ENCODE peak calls at places on chromosomes 16 and 17, in nine cellular contexts. One of them, this sample, is unnamed.

GRCh38 chr16:502179-502943 is 25.2 kb upstream of the CAPN15 start:
- DNase-seq in brain microvascular endothelial cell: no peak
- DNase-seq in NCI-H1105 treated with DMSO at 0.1 percent for 48 hours: no peak
- DNase-seq in anterior cingulate cortex: no peak
- DNase-seq in stimulated activated CD4-positive, alpha-beta T cell treated with anti-CD3 and anti-CD28 coated beads, Interleukin-2, amount 100 ng/mL, for 24 hours: no peak
- DNase-seq in T follicular helper cell: no peak
- DNase-seq in WTC11: no peak
- DNase-seq in stimulated activated naive CD8-positive, alpha-beta T cell treated with anti-CD3 and anti-CD28 coated beads, Interleukin-15, amount 100 ng/mL, for 72 hours: no peak
- DNase-seq in EH: no peak
- DNase-seq in this sample: no peak

GRCh38 chr17:21353326-21354010 is 22.7 kb upstream of the KCNJ12 start:
- DNase-seq in WTC11: no peak
- DNase-seq in EH: no peak
- DNase-seq in NCI-H1105 treated with DMSO at 0.1 percent for 48 hours: no peak
- DNase-seq in T follicular helper cell: no peak
- DNase-seq in brain microvascular endothelial cell: no peak
- DNase-seq in stimulated activated naive CD8-positive, alpha-beta T cell treated with anti-CD3 and anti-CD28 coated beads, Interleukin-15, amount 100 ng/mL, for 72 hours: no peak
- DNase-seq in stimulated activated CD4-positive, alpha-beta T cell treated with anti-CD3 and anti-CD28 coated beads, Interleukin-2, amount 100 ng/mL, for 24 hours: no peak
- DNase-seq in anterior cingulate cortex: no peak
- DNase-seq in this sample: no peak

GRCh38 chr17:850828-851759 is 68.9 kb downstream of the MRM3 start:
- DNase-seq in WTC11: no peak
- DNase-seq in NCI-H1105 treated with DMSO at 0.1 percent for 48 hours: no peak
- DNase-seq in stimulated activated naive CD8-positive, alpha-beta T cell treated with anti-CD3 and anti-CD28 coated beads, Interleukin-15, amount 100 ng/mL, for 72 hours: no peak
- DNase-seq in stimulated activated CD4-positive, alpha-beta T cell treated with anti-CD3 and anti-CD28 coated beads, Interleukin-2, amount 100 ng/mL, for 24 hours: no peak
- DNase-seq in EH: peak; percentile 82
- DNase-seq in brain microvascular endothelial cell: peak; percentile 35
- DNase-seq in anterior cingulate cortex: no peak
- DNase-seq in T follicular helper cell: no peak
- DNase-seq in this sample: no peak

GRCh38 chr16:71954699-71955195 is 45.5 kb downstream of the PKD1L3 start:
- DNase-seq in T follicular helper cell: no peak
- DNase-seq in WTC11: no peak
- DNase-seq in anterior cingulate cortex: no peak
- DNase-seq in stimulated activated CD4-positive, alpha-beta T cell treated with anti-CD3 and anti-CD28 coated beads, Interleukin-2, amount 100 ng/mL, for 24 hours: no peak
- DNase-seq in NCI-H1105 treated with DMSO at 0.1 percent for 48 hours: no peak
- DNase-seq in stimulated activated naive CD8-positive, alpha-beta T cell treated with anti-CD3 and anti-CD28 coated beads, Interleukin-15, amount 100 ng/mL, for 72 hours: no peak
- DNase-seq in brain microvascular endothelial cell: no peak
- DNase-seq in EH: no peak
- DNase-seq in this sample: no peak

GRCh38 chr17:79212150-79213087 is 137.8 kb downstream of the ENGASE start:
- DNase-seq in EH: no peak
- DNase-seq in anterior cingulate cortex: no peak
- DNase-seq in WTC11: peak; percentile 44
- DNase-seq in brain microvascular endothelial cell: no peak
- DNase-seq in T follicular helper cell: no peak
- DNase-seq in stimulated activated CD4-positive, alpha-beta T cell treated with anti-CD3 and anti-CD28 coated beads, Interleukin-2, amount 100 ng/mL, for 24 hours: no peak
- DNase-seq in NCI-H1105 treated with DMSO at 0.1 percent for 48 hours: no peak
- DNase-seq in stimulated activated naive CD8-positive, alpha-beta T cell treated with anti-CD3 and anti-CD28 coated beads, Interleukin-15, amount 100 ng/mL, for 72 hours: no peak
- DNase-seq in this sample: no peak

GRCh38 chr17:83053021-83053778 is 26.2 kb upstream of the METRNL start:
- DNase-seq in brain microvascular endothelial cell: no peak
- DNase-seq in EH: peak; percentile 67
- DNase-seq in WTC11: no peak
- DNase-seq in T follicular helper cell: no peak
- DNase-seq in stimulated activated naive CD8-positive, alpha-beta T cell treated with anti-CD3 and anti-CD28 coated beads, Interleukin-15, amount 100 ng/mL, for 72 hours: no peak
- DNase-seq in anterior cingulate cortex: no peak
- DNase-seq in NCI-H1105 treated with DMSO at 0.1 percent for 48 hours: no peak
- DNase-seq in stimulated activated CD4-positive, alpha-beta T cell treated with anti-CD3 and anti-CD28 coated beads, Interleukin-2, amount 100 ng/mL, for 24 hours: no peak
- DNase-seq in this sample: no peak

GRCh38 chr16:1613240-1613639 is 1.1 kb downstream of the CRAMP1 start:
- DNase-seq in NCI-H1105 treated with DMSO at 0.1 percent for 48 hours: no peak
- DNase-seq in brain microvascular endothelial cell: no peak
- DNase-seq in EH: peak; percentile 17
- DNase-seq in stimulated activated CD4-positive, alpha-beta T cell treated with anti-CD3 and anti-CD28 coated beads, Interleukin-2, amount 100 ng/mL, for 24 hours: peak; percentile 8
- DNase-seq in anterior cingulate cortex: no peak
- DNase-seq in T follicular helper cell: no peak
- DNase-seq in WTC11: no peak
- DNase-seq in stimulated activated naive CD8-positive, alpha-beta T cell treated with anti-CD3 and anti-CD28 coated beads, Interleukin-15, amount 100 ng/mL, for 72 hours: peak; percentile 7
- DNase-seq in this sample: no peak

GRCh38 chr16:85800321-85800669 is 800 bp downstream of the COX4I1 start:
- DNase-seq in stimulated activated naive CD8-positive, alpha-beta T cell treated with anti-CD3 and anti-CD28 coated beads, Interleukin-15, amount 100 ng/mL, for 72 hours: no peak
- DNase-seq in stimulated activated CD4-positive, alpha-beta T cell treated with anti-CD3 and anti-CD28 coated beads, Interleukin-2, amount 100 ng/mL, for 24 hours: peak; percentile 14
- DNase-seq in brain microvascular endothelial cell: no peak
- DNase-seq in T follicular helper cell: no peak
- DNase-seq in WTC11: no peak
- DNase-seq in EH: peak; percentile 58
- DNase-seq in anterior cingulate cortex: no peak
- DNase-seq in NCI-H1105 treated with DMSO at 0.1 percent for 48 hours: no peak
- DNase-seq in this sample: peak; percentile 18

GRCh38 chr16:82439678-82440293 is 187.0 kb upstream of the CDH13 start:
- DNase-seq in anterior cingulate cortex: no peak
- DNase-seq in EH: peak; percentile 28
- DNase-seq in brain microvascular endothelial cell: peak; percentile 20
- DNase-seq in T follicular helper cell: no peak
- DNase-seq in stimulated activated naive CD8-positive, alpha-beta T cell treated with anti-CD3 and anti-CD28 coated beads, Interleukin-15, amount 100 ng/mL, for 72 hours: no peak
- DNase-seq in NCI-H1105 treated with DMSO at 0.1 percent for 48 hours: no peak
- DNase-seq in stimulated activated CD4-positive, alpha-beta T cell treated with anti-CD3 and anti-CD28 coated beads, Interleukin-2, amount 100 ng/mL, for 24 hours: peak; percentile 1
- DNase-seq in WTC11: peak; percentile 43
- DNase-seq in this sample: no peak

GRCh38 chr17:57370051-57370581 is 113.8 kb downstream of the MSI2 start:
- DNase-seq in stimulated activated naive CD8-positive, alpha-beta T cell treated with anti-CD3 and anti-CD28 coated beads, Interleukin-15, amount 100 ng/mL, for 72 hours: no peak
- DNase-seq in stimulated activated CD4-positive, alpha-beta T cell treated with anti-CD3 and anti-CD28 coated beads, Interleukin-2, amount 100 ng/mL, for 24 hours: no peak
- DNase-seq in NCI-H1105 treated with DMSO at 0.1 percent for 48 hours: peak; percentile 56
- DNase-seq in T follicular helper cell: no peak
- DNase-seq in brain microvascular endothelial cell: peak; percentile 54
- DNase-seq in anterior cingulate cortex: no peak
- DNase-seq in WTC11: no peak
- DNase-seq in EH: peak; percentile 82
- DNase-seq in this sample: no peak

GRCh38 chr16:67027046-67027445 is 1.9 kb upstream of the CBFB start:
- DNase-seq in stimulated activated CD4-positive, alpha-beta T cell treated with anti-CD3 and anti-CD28 coated beads, Interleukin-2, amount 100 ng/mL, for 24 hours: no peak
- DNase-seq in WTC11: no peak
- DNase-seq in brain microvascular endothelial cell: no peak
- DNase-seq in stimulated activated naive CD8-positive, alpha-beta T cell treated with anti-CD3 and anti-CD28 coated beads, Interleukin-15, amount 100 ng/mL, for 72 hours: no peak
- DNase-seq in EH: no peak
- DNase-seq in T follicular helper cell: no peak
- DNase-seq in NCI-H1105 treated with DMSO at 0.1 percent for 48 hours: no peak
- DNase-seq in anterior cingulate cortex: no peak
- DNase-seq in this sample: no peak

GRCh38 chr17:17387461-17388362 is 84.5 kb downstream of the NT5M start:
- DNase-seq in EH: no peak
- DNase-seq in brain microvascular endothelial cell: no peak
- DNase-seq in stimulated activated naive CD8-positive, alpha-beta T cell treated with anti-CD3 and anti-CD28 coated beads, Interleukin-15, amount 100 ng/mL, for 72 hours: no peak
- DNase-seq in NCI-H1105 treated with DMSO at 0.1 percent for 48 hours: peak; percentile 58
- DNase-seq in anterior cingulate cortex: no peak
- DNase-seq in T follicular helper cell: no peak
- DNase-seq in stimulated activated CD4-positive, alpha-beta T cell treated with anti-CD3 and anti-CD28 coated beads, Interleukin-2, amount 100 ng/mL, for 24 hours: no peak
- DNase-seq in WTC11: peak; percentile 75
- DNase-seq in this sample: no peak

GRCh38 chr17:29933379-29933778 is 3.4 kb upstream of the SSH2 start:
- DNase-seq in T follicular helper cell: no peak
- DNase-seq in stimulated activated CD4-positive, alpha-beta T cell treated with anti-CD3 and anti-CD28 coated beads, Interleukin-2, amount 100 ng/mL, for 24 hours: no peak
- DNase-seq in stimulated activated naive CD8-positive, alpha-beta T cell treated with anti-CD3 and anti-CD28 coated beads, Interleukin-15, amount 100 ng/mL, for 72 hours: no peak
- DNase-seq in NCI-H1105 treated with DMSO at 0.1 percent for 48 hours: peak; percentile 13
- DNase-seq in EH: peak; percentile 47
- DNase-seq in WTC11: no peak
- DNase-seq in brain microvascular endothelial cell: peak; percentile 16
- DNase-seq in anterior cingulate cortex: no peak
- DNase-seq in this sample: no peak

GRCh38 chr17:28381141-28381825 is 9.8 kb downstream of the SARM1 start:
- DNase-seq in stimulated activated naive CD8-positive, alpha-beta T cell treated with anti-CD3 and anti-CD28 coated beads, Interleukin-15, amount 100 ng/mL, for 72 hours: peak; percentile 29
- DNase-seq in WTC11: peak; percentile 85
- DNase-seq in EH: no peak
- DNase-seq in T follicular helper cell: no peak
- DNase-seq in anterior cingulate cortex: no peak
- DNase-seq in stimulated activated CD4-positive, alpha-beta T cell treated with anti-CD3 and anti-CD28 coated beads, Interleukin-2, amount 100 ng/mL, for 24 hours: peak; percentile 49
- DNase-seq in NCI-H1105 treated with DMSO at 0.1 percent for 48 hours: no peak
- DNase-seq in brain microvascular endothelial cell: no peak
- DNase-seq in this sample: no peak

GRCh38 chr16:8774208-8774607 is 23.2 kb downstream of the TMEM186 start:
- DNase-seq in WTC11: no peak
- DNase-seq in stimulated activated CD4-positive, alpha-beta T cell treated with anti-CD3 and anti-CD28 coated beads, Interleukin-2, amount 100 ng/mL, for 24 hours: no peak
- DNase-seq in anterior cingulate cortex: no peak
- DNase-seq in NCI-H1105 treated with DMSO at 0.1 percent for 48 hours: no peak
- DNase-seq in brain microvascular endothelial cell: no peak
- DNase-seq in EH: no peak
- DNase-seq in stimulated activated naive CD8-positive, alpha-beta T cell treated with anti-CD3 and anti-CD28 coated beads, Interleukin-15, amount 100 ng/mL, for 72 hours: no peak
- DNase-seq in T follicular helper cell: no peak
- DNase-seq in this sample: no peak

GRCh38 chr16:87324411-87325275 is 7.5 kb upstream of the C16orf95 start:
- DNase-seq in EH: peak; percentile 36
- DNase-seq in WTC11: peak; percentile 78
- DNase-seq in anterior cingulate cortex: no peak
- DNase-seq in stimulated activated naive CD8-positive, alpha-beta T cell treated with anti-CD3 and anti-CD28 coated beads, Interleukin-15, amount 100 ng/mL, for 72 hours: peak; percentile 31
- DNase-seq in stimulated activated CD4-positive, alpha-beta T cell treated with anti-CD3 and anti-CD28 coated beads, Interleukin-2, amount 100 ng/mL, for 24 hours: peak; percentile 40
- DNase-seq in brain microvascular endothelial cell: no peak
- DNase-seq in T follicular helper cell: peak; percentile 25
- DNase-seq in NCI-H1105 treated with DMSO at 0.1 percent for 48 hours: peak; percentile 12
- DNase-seq in this sample: peak; percentile 15

GRCh38 chr17:71023631-71024030 is 854.3 kb downstream of the KCNJ2 start:
- DNase-seq in NCI-H1105 treated with DMSO at 0.1 percent for 48 hours: peak; percentile 57
- DNase-seq in WTC11: no peak
- DNase-seq in T follicular helper cell: no peak
- DNase-seq in anterior cingulate cortex: no peak
- DNase-seq in stimulated activated naive CD8-positive, alpha-beta T cell treated with anti-CD3 and anti-CD28 coated beads, Interleukin-15, amount 100 ng/mL, for 72 hours: no peak
- DNase-seq in stimulated activated CD4-positive, alpha-beta T cell treated with anti-CD3 and anti-CD28 coated beads, Interleukin-2, amount 100 ng/mL, for 24 hours: no peak
- DNase-seq in brain microvascular endothelial cell: peak; percentile 3
- DNase-seq in EH: no peak
- DNase-seq in this sample: no peak

GRCh38 chr17:81037783-81038733 is 3.1 kb downstream of the BAIAP2 start:
- DNase-seq in WTC11: no peak
- DNase-seq in EH: no peak
- DNase-seq in stimulated activated naive CD8-positive, alpha-beta T cell treated with anti-CD3 and anti-CD28 coated beads, Interleukin-15, amount 100 ng/mL, for 72 hours: no peak
- DNase-seq in anterior cingulate cortex: no peak
- DNase-seq in NCI-H1105 treated with DMSO at 0.1 percent for 48 hours: no peak
- DNase-seq in stimulated activated CD4-positive, alpha-beta T cell treated with anti-CD3 and anti-CD28 coated beads, Interleukin-2, amount 100 ng/mL, for 24 hours: no peak
- DNase-seq in T follicular helper cell: no peak
- DNase-seq in brain microvascular endothelial cell: no peak
- DNase-seq in this sample: no peak

GRCh38 chr17:82302991-82303943 is 14.1 kb downstream of the CD7 start:
- DNase-seq in EH: no peak
- DNase-seq in stimulated activated naive CD8-positive, alpha-beta T cell treated with anti-CD3 and anti-CD28 coated beads, Interleukin-15, amount 100 ng/mL, for 72 hours: no peak
- DNase-seq in WTC11: no peak
- DNase-seq in stimulated activated CD4-positive, alpha-beta T cell treated with anti-CD3 and anti-CD28 coated beads, Interleukin-2, amount 100 ng/mL, for 24 hours: peak; percentile 42
- DNase-seq in anterior cingulate cortex: no peak
- DNase-seq in T follicular helper cell: no peak
- DNase-seq in brain microvascular endothelial cell: no peak
- DNase-seq in NCI-H1105 treated with DMSO at 0.1 percent for 48 hours: no peak
- DNase-seq in this sample: no peak

GRCh38 chr16:51166116-51166515 is 15.0 kb upstream of the SALL1 start:
- DNase-seq in WTC11: no peak
- DNase-seq in stimulated activated naive CD8-positive, alpha-beta T cell treated with anti-CD3 and anti-CD28 coated beads, Interleukin-15, amount 100 ng/mL, for 72 hours: no peak
- DNase-seq in EH: peak; percentile 30
- DNase-seq in anterior cingulate cortex: no peak
- DNase-seq in brain microvascular endothelial cell: no peak
- DNase-seq in NCI-H1105 treated with DMSO at 0.1 percent for 48 hours: no peak
- DNase-seq in stimulated activated CD4-positive, alpha-beta T cell treated with anti-CD3 and anti-CD28 coated beads, Interleukin-2, amount 100 ng/mL, for 24 hours: no peak
- DNase-seq in T follicular helper cell: no peak
- DNase-seq in this sample: no peak

GRCh38 chr17:57880086-57880456 is 30.2 kb upstream of the MRPS23 start:
- DNase-seq in stimulated activated naive CD8-positive, alpha-beta T cell treated with anti-CD3 and anti-CD28 coated beads, Interleukin-15, amount 100 ng/mL, for 72 hours: no peak
- DNase-seq in NCI-H1105 treated with DMSO at 0.1 percent for 48 hours: no peak
- DNase-seq in brain microvascular endothelial cell: no peak
- DNase-seq in T follicular helper cell: no peak
- DNase-seq in anterior cingulate cortex: no peak
- DNase-seq in EH: no peak
- DNase-seq in WTC11: no peak
- DNase-seq in stimulated activated CD4-positive, alpha-beta T cell treated with anti-CD3 and anti-CD28 coated beads, Interleukin-2, amount 100 ng/mL, for 24 hours: peak; percentile 39
- DNase-seq in this sample: no peak

GRCh38 chr17:48282303-48282702 is 147.7 kb downstream of the SKAP1 start:
- DNase-seq in EH: no peak
- DNase-seq in anterior cingulate cortex: no peak
- DNase-seq in NCI-H1105 treated with DMSO at 0.1 percent for 48 hours: no peak
- DNase-seq in T follicular helper cell: no peak
- DNase-seq in stimulated activated naive CD8-positive, alpha-beta T cell treated with anti-CD3 and anti-CD28 coated beads, Interleukin-15, amount 100 ng/mL, for 72 hours: no peak
- DNase-seq in brain microvascular endothelial cell: no peak
- DNase-seq in WTC11: no peak
- DNase-seq in stimulated activated CD4-positive, alpha-beta T cell treated with anti-CD3 and anti-CD28 coated beads, Interleukin-2, amount 100 ng/mL, for 24 hours: no peak
- DNase-seq in this sample: no peak

GRCh38 chr17:82489117-82489516 is 30.4 kb upstream of the FOXK2 start:
- DNase-seq in T follicular helper cell: no peak
- DNase-seq in stimulated activated CD4-positive, alpha-beta T cell treated with anti-CD3 and anti-CD28 coated beads, Interleukin-2, amount 100 ng/mL, for 24 hours: no peak
- DNase-seq in brain microvascular endothelial cell: peak; percentile 12
- DNase-seq in WTC11: no peak
- DNase-seq in EH: peak; percentile 79
- DNase-seq in NCI-H1105 treated with DMSO at 0.1 percent for 48 hours: no peak
- DNase-seq in anterior cingulate cortex: no peak
- DNase-seq in stimulated activated naive CD8-positive, alpha-beta T cell treated with anti-CD3 and anti-CD28 coated beads, Interleukin-15, amount 100 ng/mL, for 72 hours: no peak
- DNase-seq in this sample: no peak

GRCh38 chr17:63476857-63477470 is at the start of gene ACE:
- DNase-seq in WTC11: peak; percentile 77
- DNase-seq in stimulated activated CD4-positive, alpha-beta T cell treated with anti-CD3 and anti-CD28 coated beads, Interleukin-2, amount 100 ng/mL, for 24 hours: peak; percentile 54
- DNase-seq in NCI-H1105 treated with DMSO at 0.1 percent for 48 hours: peak; percentile 71
- DNase-seq in brain microvascular endothelial cell: no peak
- DNase-seq in EH: peak; percentile 37
- DNase-seq in anterior cingulate cortex: no peak
- DNase-seq in stimulated activated naive CD8-positive, alpha-beta T cell treated with anti-CD3 and anti-CD28 coated beads, Interleukin-15, amount 100 ng/mL, for 72 hours: peak; percentile 41
- DNase-seq in T follicular helper cell: peak; percentile 20
- DNase-seq in this sample: peak; percentile 27

GRCh38 chr17:31525801-31526549 is 134.5 kb downstream of the RAB11FIP4 start:
- DNase-seq in stimulated activated CD4-positive, alpha-beta T cell treated with anti-CD3 and anti-CD28 coated beads, Interleukin-2, amount 100 ng/mL, for 24 hours: no peak
- DNase-seq in anterior cingulate cortex: no peak
- DNase-seq in stimulated activated naive CD8-positive, alpha-beta T cell treated with anti-CD3 and anti-CD28 coated beads, Interleukin-15, amount 100 ng/mL, for 72 hours: no peak
- DNase-seq in T follicular helper cell: no peak
- DNase-seq in NCI-H1105 treated with DMSO at 0.1 percent for 48 hours: no peak
- DNase-seq in EH: peak; percentile 35
- DNase-seq in WTC11: peak; percentile 48
- DNase-seq in brain microvascular endothelial cell: no peak
- DNase-seq in this sample: no peak

GRCh38 chr17:73609688-73610210 is 34.5 kb downstream of the SDK2 start:
- DNase-seq in EH: no peak
- DNase-seq in brain microvascular endothelial cell: no peak
- DNase-seq in stimulated activated naive CD8-positive, alpha-beta T cell treated with anti-CD3 and anti-CD28 coated beads, Interleukin-15, amount 100 ng/mL, for 72 hours: no peak
- DNase-seq in anterior cingulate cortex: no peak
- DNase-seq in stimulated activated CD4-positive, alpha-beta T cell treated with anti-CD3 and anti-CD28 coated beads, Interleukin-2, amount 100 ng/mL, for 24 hours: no peak
- DNase-seq in WTC11: no peak
- DNase-seq in NCI-H1105 treated with DMSO at 0.1 percent for 48 hours: no peak
- DNase-seq in T follicular helper cell: no peak
- DNase-seq in this sample: no peak

GRCh38 chr16:9123871-9124270 is 32.4 kb downstream of the HAPSTR1 start:
- DNase-seq in brain microvascular endothelial cell: no peak
- DNase-seq in EH: no peak
- DNase-seq in T follicular helper cell: no peak
- DNase-seq in NCI-H1105 treated with DMSO at 0.1 percent for 48 hours: no peak
- DNase-seq in stimulated activated naive CD8-positive, alpha-beta T cell treated with anti-CD3 and anti-CD28 coated beads, Interleukin-15, amount 100 ng/mL, for 72 hours: no peak
- DNase-seq in stimulated activated CD4-positive, alpha-beta T cell treated with anti-CD3 and anti-CD28 coated beads, Interleukin-2, amount 100 ng/mL, for 24 hours: no peak
- DNase-seq in anterior cingulate cortex: no peak
- DNase-seq in WTC11: no peak
- DNase-seq in this sample: no peak

GRCh38 chr17:72362466-72363335 is 241.9 kb downstream of the SOX9 start:
- DNase-seq in EH: peak; percentile 86
- DNase-seq in T follicular helper cell: no peak
- DNase-seq in stimulated activated naive CD8-positive, alpha-beta T cell treated with anti-CD3 and anti-CD28 coated beads, Interleukin-15, amount 100 ng/mL, for 72 hours: no peak
- DNase-seq in anterior cingulate cortex: no peak
- DNase-seq in WTC11: no peak
- DNase-seq in brain microvascular endothelial cell: peak; percentile 57
- DNase-seq in stimulated activated CD4-positive, alpha-beta T cell treated with anti-CD3 and anti-CD28 coated beads, Interleukin-2, amount 100 ng/mL, for 24 hours: no peak
- DNase-seq in NCI-H1105 treated with DMSO at 0.1 percent for 48 hours: no peak
- DNase-seq in this sample: no peak

GRCh38 chr17:65154770-65155589 is 17.8 kb downstream of the RGS9 start:
- DNase-seq in anterior cingulate cortex: no peak
- DNase-seq in brain microvascular endothelial cell: no peak
- DNase-seq in NCI-H1105 treated with DMSO at 0.1 percent for 48 hours: no peak
- DNase-seq in stimulated activated naive CD8-positive, alpha-beta T cell treated with anti-CD3 and anti-CD28 coated beads, Interleukin-15, amount 100 ng/mL, for 72 hours: no peak
- DNase-seq in T follicular helper cell: no peak
- DNase-seq in EH: peak; percentile 39
- DNase-seq in WTC11: no peak
- DNase-seq in stimulated activated CD4-positive, alpha-beta T cell treated with anti-CD3 and anti-CD28 coated beads, Interleukin-2, amount 100 ng/mL, for 24 hours: no peak
- DNase-seq in this sample: no peak

GRCh38 chr17:74711058-74711824 is 1.5 kb downstream of the CD300LF start:
- DNase-seq in T follicular helper cell: no peak
- DNase-seq in brain microvascular endothelial cell: no peak
- DNase-seq in anterior cingulate cortex: no peak
- DNase-seq in stimulated activated CD4-positive, alpha-beta T cell treated with anti-CD3 and anti-CD28 coated beads, Interleukin-2, amount 100 ng/mL, for 24 hours: no peak
- DNase-seq in EH: no peak
- DNase-seq in NCI-H1105 treated with DMSO at 0.1 percent for 48 hours: no peak
- DNase-seq in stimulated activated naive CD8-positive, alpha-beta T cell treated with anti-CD3 and anti-CD28 coated beads, Interleukin-15, amount 100 ng/mL, for 72 hours: no peak
- DNase-seq in WTC11: no peak
- DNase-seq in this sample: no peak

GRCh38 chr16:51500306-51500705 is 349.2 kb upstream of the SALL1 start:
- DNase-seq in stimulated activated CD4-positive, alpha-beta T cell treated with anti-CD3 and anti-CD28 coated beads, Interleukin-2, amount 100 ng/mL, for 24 hours: no peak
- DNase-seq in T follicular helper cell: no peak
- DNase-seq in stimulated activated naive CD8-positive, alpha-beta T cell treated with anti-CD3 and anti-CD28 coated beads, Interleukin-15, amount 100 ng/mL, for 72 hours: no peak
- DNase-seq in brain microvascular endothelial cell: no peak
- DNase-seq in WTC11: no peak
- DNase-seq in EH: peak; percentile 29
- DNase-seq in NCI-H1105 treated with DMSO at 0.1 percent for 48 hours: no peak
- DNase-seq in anterior cingulate cortex: no peak
- DNase-seq in this sample: no peak